ENCODE peak calls at places on chromosome X, in four cellular contexts. W is hepatocyte, U is PC-3, F is OCI-LY7. H is an unnamed sample.
A peak's percentile ranks its signal among the peaks of the same experiment; 100 is the strongest.

GRCh38 chrX:24017674-24018073 is 9.3 kb downstream of the KLHL15 start:
- DNase-seq in W (no peak), U (no peak), F (no peak), H (no peak)

GRCh38 chrX:150018931-150019331 is 80.6 kb upstream of the EOLA2 start:
- DNase-seq in W (no peak), U (no peak), F (no peak), H (peak; percentile 22)

GRCh38 chrX:153924149-153924861 is 1.8 kb downstream of the ARHGAP4 start:
- DNase-seq in W (no peak), U (peak; percentile 42), F (peak; percentile 76), H (peak; percentile 60)

GRCh38 chrX:27976284-27976683 is 5.0 kb downstream of the DCAF8L1 start:
- DNase-seq in W (no peak), U (no peak), F (no peak), H (no peak)

GRCh38 chrX:75038925-75039324 is 113.7 kb upstream of the NEXMIF start:
- DNase-seq in W (no peak), U (peak; percentile 46), F (peak; percentile 37), H (peak; percentile 18)

GRCh38 chrX:96538104-96538725 is 146.4 kb upstream of the DIAPH2 start:
- DNase-seq in W (no peak), U (peak; percentile 85), F (no peak), H (no peak)

GRCh38 chrX:135977611-135978010 is 3.8 kb upstream of the MMGT1 start:
- DNase-seq in W (no peak), U (peak; percentile 72), F (no peak), H (peak; percentile 48)

GRCh38 chrX:107213477-107213876 is 7.1 kb downstream of the DNAAF6 start:
- DNase-seq in W (no peak), U (no peak), F (no peak), H (no peak)

GRCh38 chrX:54442790-54443189 is 2.6 kb downstream of the TSR2 start:
- DNase-seq in W (no peak), U (no peak), F (no peak), H (no peak)

GRCh38 chrX:79081895-79082512 is 62.5 kb upstream of the GPR174 start:
- DNase-seq in W (peak; percentile 19), U (peak; percentile 64), F (peak; percentile 58), H (peak; percentile 28)

GRCh38 chrX:13692771-13693231 is 3.9 kb downstream of the RAB9A start:
- DNase-seq in W (no peak), U (no peak), F (no peak), H (no peak)

GRCh38 chrX:70133303-70134115 is at the start of gene IGBP1:
- DNase-seq in W (peak; percentile 89), U (peak; percentile 80), F (peak; percentile 90), H (peak; percentile 87)

GRCh38 chrX:97294016-97294415 is 410.3 kb downstream of the RPA4 start:
- DNase-seq in W (no peak), U (peak; percentile 23), F (no peak), H (no peak)

GRCh38 chrX:103607385-103608304 is at the start of gene TCEAL3:
- DNase-seq in W (peak; percentile 85), U (peak; percentile 37), F (no peak), H (peak; percentile 76)

GRCh38 chrX:149456476-149457245 is 48.4 kb downstream of the IDS start:
- DNase-seq in W (no peak), U (no peak), F (no peak), H (no peak)

GRCh38 chrX:124208675-124209074 is 123.8 kb upstream of the TEX13D start:
- DNase-seq in W (no peak), U (no peak), F (no peak), H (no peak)

GRCh38 chrX:154404625-154405192 is 4.3 kb downstream of the DNASE1L1 start:
- DNase-seq in W (no peak), U (no peak), F (no peak), H (no peak)

GRCh38 chrX:111511477-111511876 is at the start of gene SERTM2:
- DNase-seq in W (peak; percentile 65), U (no peak), F (no peak), H (no peak)

GRCh38 chrX:139844163-139844562 is 88.7 kb downstream of the ATP11C start:
- DNase-seq in W (peak; percentile 10), U (peak; percentile 8), F (peak; percentile 3), H (no peak)

GRCh38 chrX:46803140-46803539 is 33.7 kb upstream of the RP2 start:
- DNase-seq in W (no peak), U (peak; percentile 46), F (peak; percentile 22), H (peak; percentile 17)

GRCh38 chrX:119688856-119689455 is 4.0 kb downstream of the SEPTIN6 start:
- DNase-seq in W (no peak), U (no peak), F (no peak), H (no peak)

GRCh38 chrX:150036181-150036580 is 97.9 kb upstream of the EOLA2 start:
- DNase-seq in W (no peak), U (peak; percentile 83), F (no peak), H (peak; percentile 74)

GRCh38 chrX:44202596-44202995 is 140.9 kb downstream of the EFHC2 start:
- DNase-seq in W (no peak), U (no peak), F (no peak), H (no peak)

GRCh38 chrX:147978931-147979330 is 2.2 kb upstream of the FMR1NB start:
- DNase-seq in W (no peak), U (peak; percentile 21), F (no peak), H (peak; percentile 9)

GRCh38 chrX:96081891-96082290 is 602.8 kb upstream of the DIAPH2 start:
- DNase-seq in W (no peak), U (no peak), F (no peak), H (no peak)

GRCh38 chrX:18956322-18957032 is 27.4 kb downstream of the PHKA2 start:
- DNase-seq in W (no peak), U (peak; percentile 69), F (no peak), H (no peak)

GRCh38 chrX:50471390-50471789 is 765 bp upstream of the DGKK start:
- DNase-seq in W (peak; percentile 8), U (no peak), F (no peak), H (no peak)

GRCh38 chrX:107715331-107716044 is 60.1 kb downstream of the TSC22D3 start:
- DNase-seq in W (no peak), U (no peak), F (peak; percentile 31), H (peak; percentile 61)

GRCh38 chrX:25721564-25721963 is 416.6 kb upstream of the MAGEB18 start:
- DNase-seq in W (peak; percentile 11), U (peak; percentile 3), F (peak; percentile 0), H (peak; percentile 2)

GRCh38 chrX:135981662-135982061 is 3.6 kb upstream of the SLC9A6 start:
- DNase-seq in W (peak; percentile 22), U (no peak), F (no peak), H (no peak)

GRCh38 chrX:74458738-74459137 is 37.4 kb downstream of the SLC16A2 start:
- DNase-seq in W (peak; percentile 18), U (peak; percentile 93), F (no peak), H (peak; percentile 70)

GRCh38 chrX:42176790-42177189 is 253.4 kb upstream of the CASK start:
- DNase-seq in W (no peak), U (peak; percentile 2), F (no peak), H (no peak)

GRCh38 chrX:54223581-54223980 is 40.5 kb upstream of the FAM120C start:
- DNase-seq in W (no peak), U (no peak), F (no peak), H (no peak)

GRCh38 chrX:29913647-29914046 is 301.7 kb upstream of the MAGEB2 start:
- DNase-seq in W (no peak), U (no peak), F (no peak), H (no peak)

DNA sequence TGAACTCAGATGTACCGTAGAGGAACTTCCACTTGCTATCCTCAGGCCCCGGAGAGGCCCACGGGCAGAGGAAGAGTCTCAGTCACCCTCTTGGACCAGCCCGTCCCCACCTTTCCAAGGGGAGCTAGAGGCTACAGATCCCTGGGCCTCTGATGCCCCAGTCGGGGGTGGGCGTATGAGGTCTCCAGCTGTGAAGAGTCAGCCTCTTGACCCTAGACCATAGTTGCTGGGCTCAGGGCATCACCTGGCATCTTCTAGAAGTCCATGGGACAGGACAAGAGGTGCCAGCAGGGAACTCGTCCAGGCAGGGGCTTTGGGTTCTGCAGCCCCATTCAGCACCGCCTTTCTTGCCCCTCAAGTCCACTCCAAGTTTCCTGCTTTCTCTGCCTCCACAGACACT is 11.6 kb downstream of the SASH3 start:
- DNase-seq in W (no peak), U (no peak), F (no peak), H (no peak)
- H3K36me3 ChIP-seq in W (no peaks in the 10 kb centered on the region), U (no peaks in the 10 kb centered on the region), F (peaks cover 94% of the 10 kb centered on the region), H (no peaks in the 10 kb centered on the region)

DNA sequence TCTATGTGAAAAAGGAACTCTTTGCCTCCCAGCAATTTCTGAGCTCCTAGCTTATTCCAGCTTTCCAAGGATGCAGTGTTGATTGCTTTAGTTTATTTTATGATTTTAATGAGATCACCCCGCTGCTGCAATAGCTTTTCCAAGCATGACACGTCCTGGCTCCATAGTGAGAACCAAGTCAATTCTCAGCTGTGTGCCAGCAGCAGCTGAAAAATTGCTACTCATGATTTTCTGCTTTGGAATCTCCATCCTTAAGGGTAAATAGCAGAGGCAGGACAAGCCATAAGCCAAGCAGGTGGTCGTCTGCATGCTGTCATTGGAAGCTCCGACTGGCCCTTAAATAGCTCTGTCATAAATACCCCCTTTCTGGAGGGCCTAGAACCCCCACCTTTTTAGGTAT is 64.5 kb downstream of the FTHL17 start:
- DNase-seq in W (no peak), U (no peak), F (no peak), H (no peak)
- H3K4me2 ChIP-seq in W (no peak overlapping the region), U (no peak overlapping the region), F (no peak overlapping the region), H (no peak overlapping the region)

GRCh38 chrX:37697169-37697760 is 11.7 kb downstream of the XK start:
- DNase-seq in W (no peak), U (peak; percentile 4), F (no peak), H (no peak)
- TF ChIP-seq EZH2phosphoT487 in W (no peak), U (no peak), F (no peak), H (no peak)

GRCh38 chrX:45762699-45763647 is 562.3 kb upstream of the DIPK2B start:
- DNase-seq in W (no peak), U (peak; percentile 26), F (no peak), H (peak; percentile 37)

GRCh38 chrX:45761920-45762319 is 561.2 kb upstream of the DIPK2B start:
- DNase-seq in W (no peak), U (peak; percentile 24), F (no peak), H (no peak)

GRCh38 chrX:45758738-45759397 is 558.2 kb upstream of the DIPK2B start:
- DNase-seq in W (no peak), U (peak; percentile 61), F (no peak), H (peak; percentile 59)

GRCh38 chrX:45758319-45758718 is 557.6 kb upstream of the DIPK2B start:
- DNase-seq in W (no peak), U (peak; percentile 83), F (no peak), H (peak; percentile 84)

GRCh38 chrX:45760187-45760742 is 559.6 kb upstream of the DIPK2B start:
- DNase-seq in W (no peak), U (no peak), F (no peak), H (no peak)
- H3K36me3 ChIP-seq in W (no peaks in the 10 kb centered on the region), U (peaks cover 76% of the 10 kb centered on the region), F (no peaks in the 10 kb centered on the region), H (peaks cover 67% of the 10 kb centered on the region)

DNA sequence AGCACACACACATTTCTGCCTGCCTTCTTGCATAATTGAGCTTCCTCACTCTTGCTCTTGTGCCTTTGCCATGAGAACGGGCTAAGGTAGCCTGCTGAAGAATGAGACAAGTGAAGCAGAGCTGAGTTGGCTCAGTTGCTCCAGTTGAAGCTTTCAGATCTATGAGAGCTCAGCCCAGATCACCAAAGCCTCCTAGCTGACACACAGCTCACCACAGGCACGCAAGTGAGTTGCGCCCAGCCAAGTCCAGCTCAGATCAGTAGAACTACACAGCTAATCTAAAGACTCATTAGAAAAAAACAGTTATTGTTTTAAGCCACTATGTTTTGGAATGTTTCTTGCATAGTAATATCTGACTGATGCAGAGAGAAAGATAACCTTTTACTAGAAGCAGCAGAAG is 362.3 kb downstream of the MID1IP1 start:
- DNase-seq in W (no peak), U (no peak), F (no peak), H (no peak)
- H3K4me2 ChIP-seq in W (no peak overlapping the region), U (no peak overlapping the region), F (no peak overlapping the region), H (no peak overlapping the region)

H was measured in GM23248.